ENCODE peak calls at places on chromosomes 12 and 14, in six cellular contexts. One of them, this sample, is unnamed.

GRCh38 chr14:24070285-24071143 is 848 bp upstream of the CPNE6 start:
- DNase-seq in A549: no peak
- DNase-seq in tibial artery: no peak
- DNase-seq in suprapubic skin: no peak
- DNase-seq in adrenal gland: no peak
- DNase-seq in PC-3: no peak
- DNase-seq in this sample: no peak

GRCh38 chr12:116423053-116423452 is 136.1 kb upstream of the MAP1LC3B2 start:
- DNase-seq in adrenal gland: no peak
- DNase-seq in PC-3: peak; percentile 48
- DNase-seq in tibial artery: no peak
- DNase-seq in suprapubic skin: no peak
- DNase-seq in A549: no peak
- DNase-seq in this sample: no peak

GRCh38 chr12:81617915-81618314 is 141.2 kb downstream of the PPFIA2 start:
- DNase-seq in adrenal gland: no peak
- DNase-seq in A549: no peak
- DNase-seq in tibial artery: no peak
- DNase-seq in suprapubic skin: no peak
- DNase-seq in PC-3: no peak
- DNase-seq in this sample: no peak

GRCh38 chr12:39638840-39639239 is 19.2 kb upstream of the ABCD2 start:
- DNase-seq in adrenal gland: no peak
- DNase-seq in suprapubic skin: no peak
- DNase-seq in PC-3: no peak
- DNase-seq in A549: no peak
- DNase-seq in tibial artery: no peak
- DNase-seq in this sample: no peak

GRCh38 chr12:60174914-60175313 is 579.1 kb downstream of the SLC16A7 start:
- DNase-seq in suprapubic skin: no peak
- DNase-seq in PC-3: no peak
- DNase-seq in tibial artery: no peak
- DNase-seq in A549: no peak
- DNase-seq in adrenal gland: no peak
- DNase-seq in this sample: no peak

GRCh38 chr14:31283568-31284252 is 76.1 kb upstream of the HECTD1 start:
- DNase-seq in suprapubic skin: no peak
- DNase-seq in adrenal gland: no peak
- DNase-seq in tibial artery: no peak
- DNase-seq in A549: no peak
- DNase-seq in PC-3: no peak
- DNase-seq in this sample: no peak

GRCh38 chr12:54378791-54379400 is 5.6 kb downstream of the ZNF385A start:
- DNase-seq in PC-3: peak; percentile 71
- DNase-seq in tibial artery: no peak
- DNase-seq in A549: peak; percentile 88
- DNase-seq in suprapubic skin: no peak
- DNase-seq in adrenal gland: peak; percentile 69
- DNase-seq in this sample: no peak

GRCh38 chr14:93832665-93833064 is 44.4 kb upstream of the PRIMA1 start:
- DNase-seq in A549: no peak
- DNase-seq in PC-3: no peak
- DNase-seq in adrenal gland: peak; percentile 64
- DNase-seq in suprapubic skin: peak; percentile 24
- DNase-seq in tibial artery: peak; percentile 68
- DNase-seq in this sample: no peak

GRCh38 chr14:90274808-90275454 is 18.6 kb downstream of the PSMC1 start:
- DNase-seq in tibial artery: no peak
- DNase-seq in PC-3: no peak
- DNase-seq in A549: no peak
- DNase-seq in adrenal gland: no peak
- DNase-seq in suprapubic skin: no peak
- DNase-seq in this sample: no peak

GRCh38 chr14:101469382-101470251 is 91.7 kb upstream of the DIO3 start:
- DNase-seq in suprapubic skin: peak; percentile 77
- DNase-seq in A549: no peak
- DNase-seq in PC-3: no peak
- DNase-seq in tibial artery: peak; percentile 59
- DNase-seq in adrenal gland: no peak
- DNase-seq in this sample: peak; percentile 10

GRCh38 chr12:51362747-51363342 is 16.4 kb upstream of the CELA1 start:
- DNase-seq in suprapubic skin: no peak
- DNase-seq in tibial artery: no peak
- DNase-seq in PC-3: no peak
- DNase-seq in A549: no peak
- DNase-seq in adrenal gland: no peak
- DNase-seq in this sample: no peak

GRCh38 chr12:113161415-113162016 is 12.0 kb downstream of the CFAP73 start:
- DNase-seq in PC-3: peak; percentile 24
- DNase-seq in adrenal gland: peak; percentile 37
- DNase-seq in suprapubic skin: no peak
- DNase-seq in A549: peak; percentile 48
- DNase-seq in tibial artery: no peak
- DNase-seq in this sample: no peak

GRCh38 chr12:6700646-6701051 is at the start of gene PIANP:
- DNase-seq in PC-3: no peak
- DNase-seq in suprapubic skin: no peak
- DNase-seq in A549: peak; percentile 30
- DNase-seq in tibial artery: no peak
- DNase-seq in adrenal gland: peak; percentile 42
- DNase-seq in this sample: no peak

GRCh38 chr12:25997401-25997973 is 39.0 kb downstream of the RASSF8 start:
- DNase-seq in tibial artery: no peak
- DNase-seq in A549: peak; percentile 25
- DNase-seq in suprapubic skin: no peak
- DNase-seq in PC-3: peak; percentile 100
- DNase-seq in adrenal gland: no peak
- DNase-seq in this sample: no peak

GRCh38 chr14:75495882-75496281 is 26.4 kb upstream of the BATF start:
- DNase-seq in PC-3: no peak
- DNase-seq in suprapubic skin: no peak
- DNase-seq in A549: no peak
- DNase-seq in adrenal gland: no peak
- DNase-seq in tibial artery: no peak
- DNase-seq in this sample: no peak

GRCh38 chr14:103522028-103522581 is 525 bp downstream of the CKB start:
- DNase-seq in tibial artery: peak; percentile 80
- DNase-seq in PC-3: no peak
- DNase-seq in adrenal gland: peak; percentile 47
- DNase-seq in suprapubic skin: no peak
- DNase-seq in A549: no peak
- DNase-seq in this sample: no peak

GRCh38 chr14:24734917-24735500 is 101.0 kb upstream of the GZMB start:
- DNase-seq in adrenal gland: peak; percentile 66
- DNase-seq in PC-3: peak; percentile 58
- DNase-seq in tibial artery: no peak
- DNase-seq in suprapubic skin: no peak
- DNase-seq in A549: peak; percentile 7
- DNase-seq in this sample: no peak

GRCh38 chr14:104821971-104822608 is 21.2 kb downstream of the ZBTB42 start:
- DNase-seq in suprapubic skin: no peak
- DNase-seq in adrenal gland: no peak
- DNase-seq in A549: no peak
- DNase-seq in PC-3: no peak
- DNase-seq in tibial artery: peak; percentile 53
- DNase-seq in this sample: no peak

GRCh38 chr12:92096346-92097136 is 49.1 kb downstream of the BTG1 start:
- DNase-seq in tibial artery: no peak
- DNase-seq in A549: no peak
- DNase-seq in suprapubic skin: no peak
- DNase-seq in PC-3: peak; percentile 64
- DNase-seq in adrenal gland: no peak
- DNase-seq in this sample: no peak

GRCh38 chr12:7602287-7602686 is 63.4 kb downstream of the APOBEC1 start:
- DNase-seq in PC-3: peak; percentile 8
- DNase-seq in tibial artery: no peak
- DNase-seq in adrenal gland: no peak
- DNase-seq in suprapubic skin: no peak
- DNase-seq in A549: no peak
- DNase-seq in this sample: no peak

GRCh38 chr12:13661005-13661887 is 320.2 kb downstream of the GRIN2B start:
- DNase-seq in adrenal gland: peak; percentile 61
- DNase-seq in tibial artery: no peak
- DNase-seq in PC-3: peak; percentile 53
- DNase-seq in A549: peak; percentile 36
- DNase-seq in suprapubic skin: no peak
- DNase-seq in this sample: no peak

GRCh38 chr12:79223761-79224160 is 359.2 kb downstream of the SYT1 start:
- DNase-seq in A549: no peak
- DNase-seq in tibial artery: no peak
- DNase-seq in PC-3: no peak
- DNase-seq in adrenal gland: no peak
- DNase-seq in suprapubic skin: no peak
- DNase-seq in this sample: no peak

GRCh38 chr14:94880805-94881204 is 110.9 kb upstream of the GSC start:
- DNase-seq in adrenal gland: no peak
- DNase-seq in A549: no peak
- DNase-seq in suprapubic skin: no peak
- DNase-seq in tibial artery: no peak
- DNase-seq in PC-3: no peak
- DNase-seq in this sample: no peak

GRCh38 chr12:25001311-25001710 is 52.4 kb upstream of the BCAT1 start:
- DNase-seq in suprapubic skin: no peak
- DNase-seq in A549: no peak
- DNase-seq in tibial artery: no peak
- DNase-seq in PC-3: no peak
- DNase-seq in adrenal gland: no peak
- DNase-seq in this sample: no peak

GRCh38 chr14:92397140-92397815 is 74.3 kb downstream of the SLC24A4 start:
- DNase-seq in tibial artery: no peak
- DNase-seq in adrenal gland: peak; percentile 9
- DNase-seq in suprapubic skin: no peak
- DNase-seq in PC-3: peak; percentile 90
- DNase-seq in A549: peak; percentile 68
- DNase-seq in this sample: no peak

GRCh38 chr12:76519538-76519937 is 40.0 kb downstream of the OSBPL8 start:
- DNase-seq in tibial artery: no peak
- DNase-seq in adrenal gland: no peak
- DNase-seq in PC-3: peak; percentile 5
- DNase-seq in A549: no peak
- DNase-seq in suprapubic skin: no peak
- DNase-seq in this sample: no peak

GRCh38 chr12:132529156-132529839 is 39.3 kb downstream of the FBRSL1 start:
- DNase-seq in A549: no peak
- DNase-seq in adrenal gland: no peak
- DNase-seq in PC-3: no peak
- DNase-seq in tibial artery: no peak
- DNase-seq in suprapubic skin: no peak
- DNase-seq in this sample: no peak

DNA sequence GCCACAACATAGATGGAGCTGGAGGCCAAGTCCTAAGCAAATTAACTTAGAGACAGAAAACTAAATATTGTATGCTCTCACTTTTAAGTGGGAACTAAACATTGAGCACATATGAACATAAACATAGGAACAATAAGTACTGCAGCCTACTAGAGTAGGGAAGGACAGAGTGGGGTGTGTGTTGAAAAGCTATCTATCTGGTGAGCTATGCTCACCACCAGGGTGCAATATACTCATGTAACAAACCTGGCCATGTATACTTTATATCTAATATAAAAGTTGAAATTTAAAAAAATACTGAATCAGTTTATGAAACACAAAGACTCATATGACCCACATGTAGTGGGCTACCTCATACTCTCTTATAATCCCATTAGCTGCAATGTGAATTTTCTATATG is 1305.0 kb downstream of the LRFN5 start:
- DNase-seq in tibial artery: no peak
- DNase-seq in suprapubic skin: no peak
- DNase-seq in PC-3: peak; percentile 39
- DNase-seq in A549: no peak
- DNase-seq in adrenal gland: no peak
- DNase-seq in this sample: no peak
- TF ChIP-seq CTCF in tibial artery: no peak
- TF ChIP-seq CTCF in suprapubic skin: no peak
- TF ChIP-seq CTCF in PC-3: peak; percentile 54
- TF ChIP-seq CTCF in A549: peak; percentile 20
- TF ChIP-seq CTCF in adrenal gland: no peak
- TF ChIP-seq CTCF in this sample: no peak

DNA sequence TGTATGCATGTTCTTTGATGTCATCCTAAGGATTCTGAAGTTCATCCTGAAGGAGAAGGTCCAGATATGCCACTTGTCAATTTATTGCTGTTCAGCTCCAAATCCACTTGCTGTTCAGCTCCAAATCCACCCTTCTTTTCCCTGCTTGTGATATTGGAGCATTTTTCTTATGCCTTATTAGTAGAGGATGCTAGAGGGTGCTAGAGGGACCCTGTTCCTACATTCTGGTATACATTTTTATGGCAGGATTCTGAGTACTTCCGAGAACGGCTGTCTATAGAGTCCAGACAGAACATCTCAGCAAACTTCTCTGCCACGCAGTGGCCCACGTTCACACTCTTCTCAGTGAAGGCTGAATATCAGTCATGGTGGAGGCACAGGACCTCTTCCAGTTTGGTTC is 406.7 kb downstream of the NOVA1 start:
- DNase-seq in adrenal gland: no peak
- DNase-seq in A549: no peak
- DNase-seq in suprapubic skin: no peak
- DNase-seq in PC-3: peak; percentile 25
- DNase-seq in tibial artery: no peak
- DNase-seq in this sample: no peak
- TF ChIP-seq CTCF in adrenal gland: no peak
- TF ChIP-seq CTCF in A549: no peak
- TF ChIP-seq CTCF in suprapubic skin: no peak
- TF ChIP-seq CTCF in PC-3: peak; percentile 38
- TF ChIP-seq CTCF in tibial artery: no peak
- TF ChIP-seq CTCF in this sample: no peak

DNA sequence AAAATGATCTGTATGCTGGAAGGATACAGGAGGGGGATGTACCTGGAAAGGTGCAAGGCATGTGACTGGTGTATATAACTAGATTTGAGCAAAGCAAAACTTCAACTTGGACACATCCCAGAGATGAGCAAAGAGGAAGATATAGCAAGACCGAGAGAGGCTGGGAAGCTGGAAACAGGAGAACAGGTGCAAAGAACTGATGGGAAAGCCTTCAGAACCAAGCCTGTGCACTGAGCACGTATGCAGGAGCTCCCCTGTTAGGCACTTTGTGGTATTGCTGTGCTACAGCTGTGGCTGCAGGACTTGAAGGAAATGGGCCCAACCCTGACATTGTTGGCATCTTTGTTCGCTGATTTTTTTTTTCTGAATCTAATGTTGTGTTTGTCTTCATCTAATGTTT is 120.7 kb upstream of the PWP1 start:
- DNase-seq in tibial artery: no peak
- DNase-seq in adrenal gland: peak; percentile 17
- DNase-seq in suprapubic skin: no peak
- DNase-seq in A549: no peak
- DNase-seq in PC-3: peak; percentile 61
- DNase-seq in this sample: no peak
- TF ChIP-seq CTCF in tibial artery: no peak
- TF ChIP-seq CTCF in adrenal gland: peak; percentile 32
- TF ChIP-seq CTCF in suprapubic skin: peak; percentile 36
- TF ChIP-seq CTCF in A549: peak; percentile 32
- TF ChIP-seq CTCF in PC-3: peak; percentile 74
- TF ChIP-seq CTCF in this sample: no peak

DNA sequence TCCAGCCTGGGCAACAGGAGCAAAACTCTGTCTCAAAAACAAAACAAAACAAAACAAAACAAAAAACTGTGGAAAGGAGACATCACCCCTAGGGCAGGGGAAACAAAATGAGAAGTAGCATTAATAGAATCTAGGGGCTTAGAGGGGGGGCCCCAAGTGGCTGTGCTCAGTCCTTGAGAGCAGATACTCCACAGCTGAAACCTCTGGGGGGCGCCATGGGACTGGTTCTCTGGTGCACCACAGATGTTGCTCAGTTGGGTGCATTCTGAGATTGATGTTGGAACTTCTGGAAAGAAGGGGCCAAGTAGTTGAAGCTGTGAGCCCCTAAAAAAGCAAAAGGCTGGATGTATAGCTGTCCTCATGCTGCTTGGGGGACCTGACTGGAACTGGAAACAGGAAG is 11.8 kb upstream of the SYNE2 start:
- DNase-seq in A549: no peak
- DNase-seq in suprapubic skin: no peak
- DNase-seq in PC-3: peak; percentile 32
- DNase-seq in tibial artery: no peak
- DNase-seq in adrenal gland: peak; percentile 20
- DNase-seq in this sample: no peak
- TF ChIP-seq CTCF in A549: no peak
- TF ChIP-seq CTCF in suprapubic skin: no peak
- TF ChIP-seq CTCF in PC-3: peak; percentile 64
- TF ChIP-seq CTCF in tibial artery: no peak
- TF ChIP-seq CTCF in adrenal gland: no peak
- TF ChIP-seq CTCF in this sample: no peak

This sample was measured in omental fat pad.